ENCODE peak calls at places on chromosome 10, in nine cellular contexts. One of them, this sample, is unnamed.

GRCh38 chr10:1605121-1605520 is 132.2 kb downstream of the ADARB2 start:
- DNase-seq in SJCRH30: no peak
- DNase-seq in choroid plexus epithelial cell: no peak
- DNase-seq in iris pigment epithelial cell: no peak
- DNase-seq in NCI-H345: no peak
- DNase-seq in cardiac fibroblast: no peak
- DNase-seq in aorta: no peak
- DNase-seq in fibroblast of pulmonary artery: no peak
- DNase-seq in ovary: no peak
- DNase-seq in this sample: no peak

GRCh38 chr10:110576220-110576619 is 8.7 kb downstream of the SMC3 start:
- DNase-seq in SJCRH30: no peak
- DNase-seq in choroid plexus epithelial cell: peak
- DNase-seq in iris pigment epithelial cell: peak
- DNase-seq in NCI-H345: no peak
- DNase-seq in cardiac fibroblast: peak
- DNase-seq in aorta: no peak
- DNase-seq in fibroblast of pulmonary artery: peak
- DNase-seq in ovary: no peak
- DNase-seq in this sample: peak

GRCh38 chr10:6044060-6044459 is 18.1 kb downstream of the IL2RA start:
- DNase-seq in SJCRH30: no peak
- DNase-seq in choroid plexus epithelial cell: no peak
- DNase-seq in iris pigment epithelial cell: no peak
- DNase-seq in NCI-H345: no peak
- DNase-seq in cardiac fibroblast: no peak
- DNase-seq in aorta: no peak
- DNase-seq in fibroblast of pulmonary artery: no peak
- DNase-seq in ovary: no peak
- DNase-seq in this sample: no peak

GRCh38 chr10:101611506-101611905 is 23.4 kb downstream of the DPCD start:
- DNase-seq in SJCRH30: no peak
- DNase-seq in choroid plexus epithelial cell: peak
- DNase-seq in iris pigment epithelial cell: peak
- DNase-seq in NCI-H345: no peak
- DNase-seq in cardiac fibroblast: peak
- DNase-seq in aorta: no peak
- DNase-seq in fibroblast of pulmonary artery: peak
- DNase-seq in ovary: no peak
- DNase-seq in this sample: no peak

GRCh38 chr10:127945335-127945734 is 38.4 kb downstream of the PTPRE start:
- DNase-seq in SJCRH30: peak
- DNase-seq in choroid plexus epithelial cell: peak
- DNase-seq in iris pigment epithelial cell: peak
- DNase-seq in NCI-H345: peak
- DNase-seq in cardiac fibroblast: peak
- DNase-seq in aorta: no peak
- DNase-seq in fibroblast of pulmonary artery: peak
- DNase-seq in ovary: no peak
- DNase-seq in this sample: peak

GRCh38 chr10:16967866-16968721 is 150.9 kb upstream of the RSU1 start:
- DNase-seq in SJCRH30: peak
- DNase-seq in choroid plexus epithelial cell: peak
- DNase-seq in iris pigment epithelial cell: peak
- DNase-seq in NCI-H345: no peak
- DNase-seq in cardiac fibroblast: peak
- DNase-seq in aorta: peak
- DNase-seq in fibroblast of pulmonary artery: peak
- DNase-seq in ovary: peak
- DNase-seq in this sample: peak

GRCh38 chr10:30111340-30111980 is 52.1 kb upstream of the JCAD start:
- DNase-seq in SJCRH30: no peak
- DNase-seq in choroid plexus epithelial cell: peak
- DNase-seq in iris pigment epithelial cell: peak
- DNase-seq in NCI-H345: no peak
- DNase-seq in cardiac fibroblast: peak
- DNase-seq in aorta: no peak
- DNase-seq in fibroblast of pulmonary artery: peak
- DNase-seq in ovary: no peak
- DNase-seq in this sample: peak

GRCh38 chr10:31961264-31961663 is 32.6 kb upstream of the ARHGAP12 start:
- DNase-seq in SJCRH30: peak
- DNase-seq in choroid plexus epithelial cell: no peak
- DNase-seq in iris pigment epithelial cell: no peak
- DNase-seq in NCI-H345: peak
- DNase-seq in cardiac fibroblast: no peak
- DNase-seq in aorta: no peak
- DNase-seq in fibroblast of pulmonary artery: no peak
- DNase-seq in ovary: no peak
- DNase-seq in this sample: peak